ENCODE peak calls at places on chromosomes 12 and 14, in four cellular contexts. V is right atrium auricular region, E is IMR-90, R is K562. Y is an unnamed sample. For H3K4me1, the result is how much of the 10 kb centered on the place peaks cover.

GRCh38 chr12:104049278-104050257 is at the start of gene GLT8D2:
- DNase-seq in V (peak), E (peak), R (no peak), Y (peak)

GRCh38 chr14:54798465-54799124 is 104.0 kb downstream of the GCH1 start:
- DNase-seq in V (no peak), E (no peak), R (no peak), Y (no peak)

GRCh38 chr14:96357216-96357615 is 5.9 kb downstream of the ATG2B start:
- DNase-seq in V (no peak), E (no peak), R (no peak), Y (no peak)

GRCh38 chr12:111024205-111024794 is 103.9 kb upstream of the MYL2 start:
- DNase-seq in V (no peak), E (peak), R (peak), Y (peak)

GRCh38 chr14:24311837-24312615 is 724 bp downstream of the LTB4R start:
- DNase-seq in V (no peak), E (no peak), R (no peak), Y (peak)

GRCh38 chr14:76995279-76996035 is 33.1 kb downstream of the IRF2BPL start:
- DNase-seq in V (no peak), E (no peak), R (no peak), Y (no peak)

GRCh38 chr12:103800252-103800771 is 40.7 kb downstream of the NT5DC3 start:
- DNase-seq in V (peak), E (peak), R (peak), Y (no peak)

GRCh38 chr12:110244829-110245228 is 36.2 kb upstream of the ATP2A2 start:
- DNase-seq in V (peak), E (no peak), R (no peak), Y (no peak)

GRCh38 chr14:32508281-32508680 is 179.2 kb downstream of the AKAP6 start:
- DNase-seq in V (no peak), E (peak), R (no peak), Y (peak)

GRCh38 chr12:104991565-104992128 is 5.5 kb downstream of the NOPCHAP1 start:
- DNase-seq in V (no peak), E (no peak), R (no peak), Y (no peak)

GRCh38 chr12:107847430-107847829 is 72.9 kb downstream of the ASCL4 start:
- DNase-seq in V (no peak), E (no peak), R (no peak), Y (no peak)

GRCh38 chr12:106759526-106760183 is 14.8 kb upstream of the RIC8B start:
- DNase-seq in V (no peak), E (no peak), R (no peak), Y (no peak)

GRCh38 chr12:102343361-102344121 is 136.8 kb downstream of the IGF1 start:
- DNase-seq in V (no peak), E (peak), R (no peak), Y (peak)

DNA sequence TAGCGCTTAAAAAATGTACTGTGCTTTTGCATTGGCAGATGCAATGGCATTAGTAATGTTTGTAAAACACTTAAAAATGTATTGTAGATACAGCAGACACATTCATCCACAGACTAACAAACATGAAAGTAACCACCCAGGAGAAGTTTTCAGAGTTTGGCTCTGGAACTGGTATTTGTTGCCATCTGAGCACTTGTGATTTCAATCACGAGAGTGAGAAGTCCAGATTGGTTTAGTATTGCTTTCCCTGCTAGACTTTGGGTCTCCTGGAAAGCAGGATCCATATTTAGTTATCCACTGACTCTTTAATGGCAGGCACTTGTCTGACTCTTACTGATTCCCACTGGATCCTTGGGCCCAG is 13.2 kb downstream of the RASSF8 start:
- DNase-seq in V (no peak), E (no peak), R (no peak), Y (no peak)
- H3K4me1 ChIP-seq in V (half or more), E (under half), R (under half), Y (half or more)

DNA sequence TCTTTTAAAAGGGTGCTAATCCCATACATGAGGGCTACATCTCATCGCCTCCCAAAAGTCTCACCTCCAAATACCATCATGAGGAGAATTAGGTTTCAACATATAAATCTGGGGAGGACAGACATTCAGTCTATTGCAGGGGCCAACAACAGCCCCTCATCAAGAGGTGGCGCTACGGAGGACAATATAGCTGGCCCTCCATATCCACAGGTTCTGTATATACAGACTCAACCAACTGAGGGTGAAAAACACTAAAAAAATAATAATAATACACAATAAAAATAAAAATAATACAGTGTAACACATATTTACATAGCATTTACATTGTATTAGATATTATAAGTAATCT is 19.1 kb upstream of the PCNX1 start:
- DNase-seq in V (no peak), E (no peak), R (no peak), Y (no peak)
- H3K4me1 ChIP-seq in V (under half), E (under half), R (under half), Y (under half)

DNA sequence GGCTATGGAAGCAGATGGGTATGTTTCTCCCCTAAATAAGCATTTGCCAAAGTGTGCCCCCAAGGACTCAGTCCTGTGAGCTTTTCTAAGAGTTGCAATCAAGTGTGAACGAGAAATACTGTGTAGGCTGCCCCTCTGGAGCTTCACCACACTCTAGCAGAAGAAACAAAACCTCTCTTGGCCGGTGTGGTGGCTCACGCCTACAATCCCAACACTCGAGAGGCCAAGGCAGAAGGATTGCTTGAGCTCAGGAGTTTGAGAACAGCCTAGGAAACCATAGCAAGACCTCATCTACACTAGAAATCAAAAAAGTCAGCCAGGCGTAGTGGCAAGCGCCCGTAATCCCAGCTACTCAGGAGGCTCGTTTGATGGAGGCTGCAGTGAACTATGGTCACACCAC is 9.8 kb downstream of the VPS37B start:
- DNase-seq in V (no peak), E (no peak), R (no peak), Y (no peak)
- H3K4me1 ChIP-seq in V (half or more), E (under half), R (under half), Y (under half)

DNA sequence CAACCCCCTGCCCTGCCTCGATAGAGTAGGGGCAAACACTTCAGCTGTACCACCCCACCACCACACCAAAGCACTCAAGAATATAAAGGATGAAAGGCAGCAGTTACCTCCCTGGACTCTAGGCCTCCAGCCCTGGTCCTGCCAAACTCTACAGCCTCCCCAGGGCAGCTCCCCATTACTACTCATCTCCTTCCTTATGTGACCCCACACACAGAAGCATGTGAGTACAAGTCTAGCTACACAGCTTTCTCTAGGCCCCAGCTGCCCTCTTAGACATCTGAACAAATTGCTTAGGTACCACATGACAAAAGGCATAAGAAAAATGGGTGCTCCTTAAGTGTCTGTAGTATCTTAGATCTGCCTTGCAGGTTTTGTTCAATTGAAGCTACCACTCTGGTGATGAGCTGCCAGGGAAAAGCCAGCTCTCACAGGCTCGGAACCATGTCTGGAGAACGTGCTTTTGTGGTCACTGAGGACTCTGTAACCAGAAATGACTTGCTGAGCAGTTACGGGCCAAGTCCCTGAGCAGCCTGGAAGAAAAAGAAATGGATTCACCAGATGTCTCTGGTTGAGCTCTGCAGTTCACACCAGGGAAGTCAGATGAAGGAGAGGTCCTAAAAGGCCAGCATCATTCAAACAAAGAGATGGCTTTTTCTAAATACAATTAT is 32.8 kb downstream of the FMNL3 start:
- DNase-seq in V (no peak), E (peak), R (no peak), Y (peak)
- H3K4me1 ChIP-seq in V (half or more), E (under half), R (under half), Y (under half)

GRCh38 chr14:101521306-101521935 is 39.9 kb upstream of the DIO3 start:
- DNase-seq in V (no peak), E (no peak), R (no peak), Y (no peak)
- H3K4me1 ChIP-seq in V (under half), E (under half), R (under half), Y (under half)

GRCh38 chr12:119804011-119804641 is 73.0 kb downstream of the CIT start:
- DNase-seq in V (peak), E (peak), R (peak), Y (peak)

GRCh38 chr12:119803391-119803791 is 73.7 kb downstream of the CIT start:
- DNase-seq in V (no peak), E (peak), R (no peak), Y (peak)

GRCh38 chr12:119797090-119797489 is 80.0 kb downstream of the CIT start:
- DNase-seq in V (no peak), E (no peak), R (no peak), Y (no peak)

GRCh38 chr12:119807380-119807779 is 69.7 kb downstream of the CIT start:
- DNase-seq in V (no peak), E (no peak), R (no peak), Y (no peak)

GRCh38 chr12:119802472-119802871 is 74.6 kb downstream of the CIT start:
- DNase-seq in V (peak), E (peak), R (no peak), Y (peak)
- H3K4me1 ChIP-seq in V (under half), E (under half), R (under half), Y (under half)

DNA sequence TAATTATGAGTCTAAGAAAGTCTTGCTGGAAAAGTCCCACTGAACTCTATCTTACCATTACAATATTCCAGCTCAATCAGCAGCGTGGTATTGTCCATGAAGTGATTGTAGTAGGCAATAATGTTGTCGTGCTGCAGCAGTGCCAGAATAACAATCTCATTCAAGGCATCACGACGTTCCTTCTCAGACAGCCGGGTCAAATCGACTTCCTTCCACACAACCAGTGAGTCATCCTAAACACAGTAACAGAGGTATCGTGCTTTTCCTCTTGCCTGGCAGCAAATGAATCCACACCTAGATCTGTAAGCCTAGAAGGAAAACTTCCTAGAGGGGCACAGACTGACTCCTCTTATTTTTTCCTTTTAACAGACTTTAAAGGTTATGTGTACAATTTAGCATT is 2.9 kb downstream of the NEK9 start:
- DNase-seq in V (peak), E (peak), R (peak), Y (peak)
- H3K4me1 ChIP-seq in V (under half), E (under half), R (under half), Y (under half)

GRCh38 chr12:116125981-116126566 is 151.4 kb downstream of the MED13L start:
- DNase-seq in V (no peak), E (no peak), R (no peak), Y (peak)
- H3K4me1 ChIP-seq in V (half or more), E (under half), R (under half), Y (half or more)

Y was measured in adipocyte.